ENCODE peak calls at places on chromosomes 11 and 22, in seven cellular contexts. C is HCT116, H is neural progenitor cell, B is OCI-LY7, T is PC-3, U is hepatocyte, M is SK-N-SH. R is an unnamed sample. For H3K9me3, the result is how much of the 10 kb centered on the place peaks cover.

GRCh38 chr11:85869776-85870175 is 14.6 kb downstream of the CCDC83 start:
- DNase-seq in U (no peak), C (no peak), H (no peak), T (no peak), B (no peak), M (no peak), R (no peak)

GRCh38 chr11:35617687-35618496 is at the start of gene FJX1:
- DNase-seq in C (no peak), H (peak), U (peak), B (no peak), M (peak), T (peak), R (peak)

GRCh38 chr11:79294845-79295520 is 145.8 kb downstream of the TENM4 start:
- DNase-seq in U (no peak), H (peak), B (no peak), C (no peak), T (no peak), M (no peak), R (no peak)

GRCh38 chr11:95487391-95487790 is 256.4 kb upstream of the SESN3 start:
- DNase-seq in B (no peak), M (no peak), C (no peak), T (no peak), U (no peak), H (no peak), R (no peak)

GRCh38 chr11:75667831-75668507 is 869 bp downstream of the MAP6 start:
- DNase-seq in C (no peak), B (no peak), M (peak), U (peak), H (peak), T (peak), R (no peak)

GRCh38 chr11:109490953-109491733 is 69.2 kb downstream of the C11orf87 start:
- DNase-seq in M (no peak), H (no peak), B (no peak), C (no peak), T (no peak), U (no peak), R (no peak)

GRCh38 chr22:43186272-43187170 is at the start of gene TTLL12:
- DNase-seq in B (peak), U (peak), C (no peak), H (peak), T (peak), M (peak), R (peak)

GRCh38 chr22:20239951-20240773 is 28.0 kb downstream of the RTN4R start:
- DNase-seq in C (no peak), B (no peak), T (no peak), U (peak), M (peak), H (peak), R (no peak)

GRCh38 chr11:99069831-99070444 is 49.2 kb downstream of the CNTN5 start:
- DNase-seq in C (no peak), H (peak), M (no peak), T (peak), U (peak), B (no peak), R (peak)

GRCh38 chr11:19810852-19811251 is 98.2 kb downstream of the NAV2 start:
- DNase-seq in C (no peak), T (peak), H (no peak), B (no peak), U (no peak), M (no peak), R (no peak)

GRCh38 chr22:43338766-43339345 is 4.3 kb downstream of the SCUBE1 start:
- DNase-seq in T (no peak), B (no peak), H (peak), C (no peak), M (no peak), U (peak), R (no peak)

GRCh38 chr11:128874406-128874805 is 7.3 kb upstream of the KCNJ1 start:
- DNase-seq in M (no peak), C (no peak), H (no peak), T (no peak), B (no peak), U (no peak), R (no peak)

GRCh38 chr11:107819361-107820014 is 39.1 kb downstream of the SLC35F2 start:
- DNase-seq in H (no peak), U (no peak), M (no peak), C (no peak), T (peak), B (no peak), R (no peak)

GRCh38 chr11:6298605-6299004 is 21.7 kb downstream of the CAVIN3 start:
- DNase-seq in M (peak), B (peak), U (peak), T (peak), C (peak), H (peak), R (peak)

GRCh38 chr11:10377182-10377581 is 72.3 kb downstream of the ADM start:
- DNase-seq in U (no peak), T (peak), M (no peak), H (no peak), C (no peak), B (no peak), R (no peak)

GRCh38 chr22:37533995-37534394 is 14.8 kb upstream of the CARD10 start:
- DNase-seq in M (no peak), H (no peak), U (no peak), C (peak), T (peak), B (no peak), R (no peak)

GRCh38 chr11:131495417-131495816 is 125.0 kb downstream of the NTM start:
- DNase-seq in B (no peak), U (no peak), C (no peak), M (no peak), H (no peak), T (no peak), R (no peak)

GRCh38 chr11:102920118-102920684 is 35.3 kb downstream of the MMP13 start:
- DNase-seq in M (no peak), B (no peak), U (no peak), H (no peak), C (no peak), T (no peak), R (no peak)

GRCh38 chr11:119157088-119157487 is 8.2 kb downstream of the ABCG4 start:
- DNase-seq in U (no peak), H (no peak), M (peak), C (no peak), B (no peak), T (no peak), R (no peak)

GRCh38 chr22:45966320-45966891 is 10.6 kb downstream of the WNT7B start:
- DNase-seq in U (no peak), H (no peak), B (no peak), T (no peak), M (no peak), C (no peak), R (peak)

GRCh38 chr11:46948378-46949131 is 12.0 kb downstream of the CSTPP1 start:
- DNase-seq in T (peak), M (peak), B (no peak), H (no peak), U (peak), C (no peak), R (no peak)

GRCh38 chr22:30562391-30562790 is 12.1 kb downstream of the GAL3ST1 start:
- DNase-seq in B (no peak), H (no peak), M (no peak), T (peak), C (peak), U (no peak), R (no peak)
- TF ChIP-seq EZH2phosphoT487 in B (no peak), H (no peak), M (no peak), T (no peak), C (no peak), U (no peak), R (no peak)

DNA sequence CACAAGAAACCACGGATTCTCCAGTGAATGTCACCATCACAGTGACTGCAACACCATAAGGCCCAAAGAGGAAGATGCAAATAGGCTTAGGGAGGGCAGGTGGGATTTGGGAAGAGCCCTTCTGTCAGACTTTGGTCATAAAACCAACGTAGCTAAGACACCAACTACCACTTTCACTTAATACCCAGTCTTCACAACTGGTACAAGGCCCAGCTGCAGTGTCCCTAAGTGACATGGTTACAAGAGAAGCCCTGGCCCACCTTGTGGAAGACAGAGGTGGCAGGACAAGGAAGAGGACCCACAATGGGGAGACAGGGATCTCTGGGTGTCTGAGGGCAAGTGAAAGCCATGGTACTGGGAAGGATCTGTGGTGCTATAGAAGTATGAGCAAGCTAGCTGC is 10.0 kb downstream of the VSIG10L2 start:
- DNase-seq in M (no peak), H (no peak), B (no peak), U (no peak), T (no peak), C (no peak), R (no peak)
- TF ChIP-seq CTCF in M (no peak), H (no peak), B (no peak), U (no peak), T (no peak), C (no peak), R (no peak)

GRCh38 chr22:47810505-47811500 is 1048.4 kb downstream of the TBC1D22A start:
- DNase-seq in M (no peak), H (no peak), U (no peak), T (no peak), C (no peak), B (no peak), R (no peak)

GRCh38 chr22:47808886-47809620 is 1046.6 kb downstream of the TBC1D22A start:
- DNase-seq in U (no peak), C (no peak), T (no peak), B (no peak), H (no peak), M (no peak), R (no peak)

GRCh38 chr22:47813661-47814060 is 1051.2 kb downstream of the TBC1D22A start:
- DNase-seq in H (no peak), B (no peak), T (no peak), M (no peak), U (no peak), C (no peak), R (no peak)

GRCh38 chr22:47814474-47814873 is 1052.0 kb downstream of the TBC1D22A start:
- DNase-seq in T (no peak), C (no peak), H (no peak), U (no peak), M (no peak), B (no peak), R (no peak)

DNA sequence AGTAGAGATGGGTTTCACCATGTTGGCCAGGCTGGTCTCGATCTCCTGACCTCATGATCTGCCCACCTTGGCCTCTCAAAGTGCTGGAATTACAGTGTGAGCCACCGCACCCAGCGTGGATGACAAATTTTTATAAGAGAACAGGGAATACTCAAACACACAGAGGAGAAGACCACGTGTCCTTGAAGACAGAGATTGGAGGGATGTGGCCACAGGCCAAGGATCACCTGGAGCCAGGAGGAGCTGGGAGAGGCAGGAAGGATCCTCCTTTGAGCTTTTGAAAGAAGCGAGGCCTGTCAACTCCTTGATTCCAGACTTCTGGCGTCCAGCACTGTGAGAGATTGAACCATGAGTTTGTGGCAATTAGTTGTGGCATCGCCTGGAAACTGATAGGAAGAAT is 1049.5 kb downstream of the TBC1D22A start:
- DNase-seq in C (no peak), U (no peak), T (no peak), B (no peak), M (no peak), H (no peak), R (no peak)
- H3K9me3 ChIP-seq in C (under half), U (under half), T (under half), B (under half), M (under half), H (under half), R (under half)

DNA sequence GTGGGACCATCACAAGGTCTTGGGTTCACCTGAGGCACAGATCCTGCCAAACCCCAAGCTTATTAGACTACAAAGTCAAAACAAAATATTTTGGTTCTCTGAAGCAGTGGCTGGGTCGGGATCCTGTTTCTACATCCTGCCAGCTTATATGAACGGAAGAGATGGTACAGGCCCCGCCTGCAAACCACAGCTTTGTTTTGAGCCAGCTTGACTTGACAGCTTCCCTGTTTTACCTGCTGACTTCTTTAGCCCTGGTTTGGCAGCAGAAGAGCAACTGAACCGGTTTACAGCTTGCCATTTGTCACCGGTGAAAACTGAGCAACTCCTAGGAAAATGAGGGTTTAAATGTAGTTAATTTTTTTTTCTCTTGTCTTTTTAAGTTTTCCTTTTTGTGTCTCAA is 11.4 kb downstream of the PACS1 start:
- DNase-seq in B (peak), M (no peak), C (no peak), H (no peak), T (peak), U (peak), R (peak)
- TF ChIP-seq EZH2phosphoT487 in B (no peak), M (no peak), C (no peak), H (no peak), T (no peak), U (no peak), R (no peak)

DNA sequence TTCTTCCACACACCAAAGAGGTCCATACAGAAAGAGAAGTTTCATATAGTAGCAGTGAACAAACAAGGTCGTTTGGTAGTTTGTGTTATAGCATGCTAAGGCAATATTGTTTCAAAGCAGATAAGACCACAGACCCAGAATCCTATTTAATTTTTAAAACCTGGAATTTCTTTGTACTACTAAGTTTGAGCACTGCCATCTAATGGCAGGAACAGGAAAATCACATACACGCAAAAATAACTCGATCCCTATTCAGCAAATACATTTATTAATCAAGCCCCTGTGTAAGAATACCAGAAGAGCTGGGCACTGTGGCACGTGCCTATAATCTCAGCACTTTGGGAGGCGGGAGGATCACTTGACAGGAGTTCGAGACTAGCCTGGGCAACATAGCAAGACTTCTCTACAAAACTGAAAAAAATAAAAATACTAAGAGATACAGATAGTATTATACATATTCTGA is 2.9 kb upstream of the BTBD10 start:
- DNase-seq in H (no peak), M (peak), T (peak), U (peak), C (peak), B (peak), R (peak)
- TF ChIP-seq CTCF in H (peak), M (peak), T (peak), U (peak), C (peak), B (peak), R (peak)

GRCh38 chr11:78290293-78291176 is 101.8 kb downstream of the USP35 start:
- DNase-seq in T (peak), C (no peak), H (no peak), M (no peak), U (peak), B (peak), R (no peak)
- H3K9me3 ChIP-seq in T (under half), C (under half), H (under half), M (under half), U (under half), B (under half), R (under half)

GRCh38 chr11:1499261-1499890 is 12.8 kb upstream of the MOB2 start:
- DNase-seq in H (no peak), T (no peak), C (no peak), B (no peak), M (peak), U (no peak), R (no peak)
- TF ChIP-seq EZH2phosphoT487 in H (no peak), T (no peak), C (no peak), B (no peak), M (no peak), U (no peak), R (no peak)

R was measured in MM.1S.